ENCODE peak calls at places on chromosomes 13 and 19, in nine cellular contexts. One of them, this sample, is unnamed.

GRCh38 chr13:99256709-99257108 is 1.5 kb downstream of the GPR18 start:
- DNase-seq in K562: no peak
- DNase-seq in upper lobe of right lung: no peak
- DNase-seq in fibroblast of mammary gland: peak
- DNase-seq in HepG2: no peak
- DNase-seq in pancreas: no peak
- DNase-seq in brain microvascular endothelial cell: no peak
- DNase-seq in left ventricle myocardium inferior: no peak
- DNase-seq in uterus: no peak
- DNase-seq in this sample: no peak

GRCh38 chr19:35975608-35976214 is 19.3 kb upstream of the SDHAF1 start:
- DNase-seq in fibroblast of mammary gland: peak
- DNase-seq in left ventricle myocardium inferior: no peak
- DNase-seq in K562: peak
- DNase-seq in HepG2: no peak
- DNase-seq in pancreas: no peak
- DNase-seq in uterus: no peak
- DNase-seq in brain microvascular endothelial cell: no peak
- DNase-seq in upper lobe of right lung: no peak
- DNase-seq in this sample: peak

GRCh38 chr13:98813993-98814392 is 61.5 kb upstream of the SLC15A1 start:
- DNase-seq in upper lobe of right lung: no peak
- DNase-seq in pancreas: no peak
- DNase-seq in K562: no peak
- DNase-seq in brain microvascular endothelial cell: no peak
- DNase-seq in uterus: no peak
- DNase-seq in fibroblast of mammary gland: peak
- DNase-seq in HepG2: no peak
- DNase-seq in left ventricle myocardium inferior: no peak
- DNase-seq in this sample: no peak

GRCh38 chr13:24264976-24265375 is 44.4 kb upstream of the C1QTNF9 start:
- DNase-seq in HepG2: no peak
- DNase-seq in upper lobe of right lung: peak
- DNase-seq in pancreas: no peak
- DNase-seq in left ventricle myocardium inferior: no peak
- DNase-seq in uterus: no peak
- DNase-seq in brain microvascular endothelial cell: no peak
- DNase-seq in K562: no peak
- DNase-seq in fibroblast of mammary gland: no peak
- DNase-seq in this sample: no peak

GRCh38 chr13:32031025-32031814 is at the start of gene FRY:
- DNase-seq in fibroblast of mammary gland: peak
- DNase-seq in brain microvascular endothelial cell: peak
- DNase-seq in HepG2: peak
- DNase-seq in left ventricle myocardium inferior: peak
- DNase-seq in upper lobe of right lung: peak
- DNase-seq in K562: no peak
- DNase-seq in uterus: peak
- DNase-seq in pancreas: peak
- DNase-seq in this sample: peak

GRCh38 chr13:108961542-108962125 is 332.2 kb downstream of the MYO16 start:
- DNase-seq in K562: peak
- DNase-seq in left ventricle myocardium inferior: no peak
- DNase-seq in upper lobe of right lung: no peak
- DNase-seq in brain microvascular endothelial cell: no peak
- DNase-seq in pancreas: no peak
- DNase-seq in HepG2: peak
- DNase-seq in uterus: no peak
- DNase-seq in fibroblast of mammary gland: peak
- DNase-seq in this sample: peak

GRCh38 chr19:46926201-46927071 is 65.6 kb downstream of the ARHGAP35 start:
- DNase-seq in pancreas: no peak
- DNase-seq in K562: no peak
- DNase-seq in uterus: no peak
- DNase-seq in left ventricle myocardium inferior: no peak
- DNase-seq in fibroblast of mammary gland: no peak
- DNase-seq in brain microvascular endothelial cell: no peak
- DNase-seq in upper lobe of right lung: no peak
- DNase-seq in HepG2: no peak
- DNase-seq in this sample: no peak

GRCh38 chr19:3365447-3366103 is 808 bp upstream of the NFIC start:
- DNase-seq in pancreas: peak
- DNase-seq in fibroblast of mammary gland: peak
- DNase-seq in K562: no peak
- DNase-seq in left ventricle myocardium inferior: peak
- DNase-seq in uterus: peak
- DNase-seq in HepG2: no peak
- DNase-seq in upper lobe of right lung: peak
- DNase-seq in brain microvascular endothelial cell: no peak
- DNase-seq in this sample: no peak

GRCh38 chr13:20567881-20568528 is 1.0 kb downstream of the IFT88 start:
- DNase-seq in fibroblast of mammary gland: peak
- DNase-seq in uterus: no peak
- DNase-seq in brain microvascular endothelial cell: peak
- DNase-seq in upper lobe of right lung: no peak
- DNase-seq in left ventricle myocardium inferior: no peak
- DNase-seq in pancreas: no peak
- DNase-seq in HepG2: no peak
- DNase-seq in K562: no peak
- DNase-seq in this sample: no peak

DNA sequence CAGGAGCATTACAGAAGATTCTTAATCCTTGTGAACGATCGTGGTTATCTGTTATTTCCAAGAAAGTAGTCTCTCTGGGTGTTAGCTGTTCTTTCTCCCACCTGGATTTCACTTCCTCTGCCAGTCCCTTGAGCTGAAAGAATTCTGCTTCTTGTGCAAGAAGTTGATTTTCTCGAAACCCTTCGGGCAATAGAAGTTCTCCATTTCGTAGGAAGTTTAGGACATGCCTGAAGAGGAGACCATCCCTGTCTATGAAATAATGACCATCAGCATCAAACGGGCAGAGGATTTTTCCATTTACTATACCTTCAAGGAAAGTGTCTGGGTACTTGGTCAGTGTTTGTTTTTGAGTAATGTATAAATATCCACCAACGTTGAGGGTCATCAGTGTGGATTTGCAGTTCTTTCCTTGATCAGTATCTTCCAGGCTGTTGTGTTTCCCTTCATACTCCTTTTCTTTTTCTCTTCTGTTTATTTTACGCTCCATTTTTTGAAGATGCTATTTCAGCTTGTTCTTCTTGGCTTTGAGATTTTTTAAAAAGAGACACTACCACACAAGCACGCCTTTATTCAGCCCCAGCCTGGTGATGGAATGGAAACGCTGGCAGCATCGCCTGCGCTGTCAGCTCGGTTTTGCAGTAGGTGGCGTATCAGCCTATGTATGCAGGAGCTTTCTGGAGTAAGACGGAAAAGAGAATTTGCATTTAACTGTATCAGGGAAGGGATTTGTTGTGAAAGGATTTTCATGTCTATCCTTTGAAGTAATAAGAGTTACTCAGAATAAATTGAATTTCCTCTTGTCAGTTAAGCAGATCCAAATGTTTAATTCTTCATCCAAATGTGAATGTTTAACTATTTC is 6.5 kb downstream of the KCTD4 start:
- DNase-seq in pancreas: no peak
- DNase-seq in uterus: no peak
- DNase-seq in K562: no peak
- DNase-seq in upper lobe of right lung: no peak
- DNase-seq in brain microvascular endothelial cell: peak
- DNase-seq in HepG2: no peak
- DNase-seq in fibroblast of mammary gland: peak
- DNase-seq in left ventricle myocardium inferior: peak
- DNase-seq in this sample: no peak
- TF ChIP-seq CTCF in pancreas: no peak
- TF ChIP-seq CTCF in uterus: no peak
- TF ChIP-seq CTCF in K562: no peak
- TF ChIP-seq CTCF in upper lobe of right lung: peak
- TF ChIP-seq CTCF in brain microvascular endothelial cell: peak
- TF ChIP-seq CTCF in HepG2: peak
- TF ChIP-seq CTCF in fibroblast of mammary gland: peak
- TF ChIP-seq CTCF in left ventricle myocardium inferior: peak
- TF ChIP-seq CTCF in this sample: peak

DNA sequence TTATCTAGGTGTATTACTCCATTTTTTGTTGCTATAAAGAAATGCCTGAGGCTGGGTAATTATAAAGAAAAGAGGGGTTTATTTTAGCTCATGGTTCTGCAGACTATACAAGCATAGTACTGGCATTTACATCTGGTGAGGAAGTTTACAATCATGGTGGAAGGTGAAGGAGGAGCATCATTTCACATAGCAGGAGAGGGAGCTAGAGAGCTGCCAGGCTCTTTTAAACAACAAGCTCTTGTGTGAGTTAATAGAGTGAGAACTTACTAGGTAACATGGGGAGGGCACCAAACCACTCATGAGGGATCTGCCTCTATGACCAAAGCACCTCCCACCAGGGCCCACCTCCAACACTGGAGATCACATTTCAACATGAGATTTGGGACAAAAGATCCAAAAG is 221.7 kb upstream of the GPC6 start:
- DNase-seq in K562: no peak
- DNase-seq in HepG2: peak
- DNase-seq in left ventricle myocardium inferior: no peak
- DNase-seq in fibroblast of mammary gland: peak
- DNase-seq in upper lobe of right lung: no peak
- DNase-seq in brain microvascular endothelial cell: peak
- DNase-seq in uterus: no peak
- DNase-seq in pancreas: no peak
- DNase-seq in this sample: no peak
- TF ChIP-seq CTCF in K562: no peak
- TF ChIP-seq CTCF in HepG2: peak
- TF ChIP-seq CTCF in left ventricle myocardium inferior: no peak
- TF ChIP-seq CTCF in fibroblast of mammary gland: peak
- TF ChIP-seq CTCF in upper lobe of right lung: no peak
- TF ChIP-seq CTCF in brain microvascular endothelial cell: peak
- TF ChIP-seq CTCF in uterus: no peak
- TF ChIP-seq CTCF in pancreas: no peak
- TF ChIP-seq CTCF in this sample: no peak

GRCh38 chr19:9011875-9012274 is 1.7 kb upstream of the MUC16 start:
- DNase-seq in K562: no peak
- DNase-seq in HepG2: no peak
- DNase-seq in upper lobe of right lung: no peak
- DNase-seq in fibroblast of mammary gland: no peak
- DNase-seq in uterus: no peak
- DNase-seq in pancreas: no peak
- DNase-seq in left ventricle myocardium inferior: no peak
- DNase-seq in brain microvascular endothelial cell: no peak
- DNase-seq in this sample: no peak
- TF ChIP-seq CTCF in K562: no peak
- TF ChIP-seq CTCF in HepG2: no peak
- TF ChIP-seq CTCF in upper lobe of right lung: no peak
- TF ChIP-seq CTCF in fibroblast of mammary gland: no peak
- TF ChIP-seq CTCF in uterus: no peak
- TF ChIP-seq CTCF in pancreas: no peak
- TF ChIP-seq CTCF in left ventricle myocardium inferior: no peak
- TF ChIP-seq CTCF in brain microvascular endothelial cell: no peak
- TF ChIP-seq CTCF in this sample: no peak

DNA sequence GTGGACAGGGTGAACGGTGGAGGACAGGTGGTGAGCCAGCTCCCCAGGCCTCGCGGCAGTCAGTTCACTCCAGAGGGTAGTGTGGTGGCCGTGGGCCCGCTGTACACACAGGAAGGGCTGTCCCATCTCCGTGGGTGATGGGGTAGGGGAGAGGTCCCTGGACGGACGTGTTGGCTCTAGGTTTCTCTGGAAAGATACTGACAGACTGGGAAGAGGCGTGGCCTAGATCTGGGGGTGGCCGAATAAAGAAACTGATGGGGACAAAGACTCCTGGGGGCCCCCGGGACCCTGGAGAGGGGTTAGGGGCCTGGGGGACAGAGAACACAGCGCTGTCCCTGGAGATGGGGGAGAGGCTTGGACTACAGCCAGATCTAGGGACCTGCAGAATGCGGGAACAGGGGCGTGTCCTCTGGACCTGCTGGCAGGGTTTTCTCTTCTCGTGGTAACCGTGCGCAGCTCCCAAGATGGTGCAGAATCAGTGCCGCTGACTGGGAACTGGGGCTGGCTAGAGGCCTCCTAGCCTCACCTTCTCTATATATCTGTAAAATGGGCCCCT is 4.0 kb upstream of the PRAM1 start:
- DNase-seq in uterus: peak
- DNase-seq in HepG2: no peak
- DNase-seq in fibroblast of mammary gland: no peak
- DNase-seq in brain microvascular endothelial cell: no peak
- DNase-seq in pancreas: peak
- DNase-seq in K562: peak
- DNase-seq in left ventricle myocardium inferior: no peak
- DNase-seq in upper lobe of right lung: no peak
- DNase-seq in this sample: no peak
- TF ChIP-seq CTCF in uterus: no peak
- TF ChIP-seq CTCF in HepG2: no peak
- TF ChIP-seq CTCF in fibroblast of mammary gland: no peak
- TF ChIP-seq CTCF in brain microvascular endothelial cell: no peak
- TF ChIP-seq CTCF in pancreas: no peak
- TF ChIP-seq CTCF in K562: no peak
- TF ChIP-seq CTCF in left ventricle myocardium inferior: peak
- TF ChIP-seq CTCF in upper lobe of right lung: peak
- TF ChIP-seq CTCF in this sample: peak

GRCh38 chr13:30738946-30739528 is 3.7 kb downstream of the ALOX5AP start:
- DNase-seq in left ventricle myocardium inferior: no peak
- DNase-seq in brain microvascular endothelial cell: no peak
- DNase-seq in pancreas: no peak
- DNase-seq in uterus: no peak
- DNase-seq in fibroblast of mammary gland: no peak
- DNase-seq in upper lobe of right lung: no peak
- DNase-seq in HepG2: no peak
- DNase-seq in K562: no peak
- DNase-seq in this sample: no peak
- TF ChIP-seq CTCF in left ventricle myocardium inferior: no peak
- TF ChIP-seq CTCF in brain microvascular endothelial cell: no peak
- TF ChIP-seq CTCF in pancreas: no peak
- TF ChIP-seq CTCF in uterus: no peak
- TF ChIP-seq CTCF in fibroblast of mammary gland: no peak
- TF ChIP-seq CTCF in upper lobe of right lung: no peak
- TF ChIP-seq CTCF in HepG2: peak
- TF ChIP-seq CTCF in K562: no peak
- TF ChIP-seq CTCF in this sample: no peak

DNA sequence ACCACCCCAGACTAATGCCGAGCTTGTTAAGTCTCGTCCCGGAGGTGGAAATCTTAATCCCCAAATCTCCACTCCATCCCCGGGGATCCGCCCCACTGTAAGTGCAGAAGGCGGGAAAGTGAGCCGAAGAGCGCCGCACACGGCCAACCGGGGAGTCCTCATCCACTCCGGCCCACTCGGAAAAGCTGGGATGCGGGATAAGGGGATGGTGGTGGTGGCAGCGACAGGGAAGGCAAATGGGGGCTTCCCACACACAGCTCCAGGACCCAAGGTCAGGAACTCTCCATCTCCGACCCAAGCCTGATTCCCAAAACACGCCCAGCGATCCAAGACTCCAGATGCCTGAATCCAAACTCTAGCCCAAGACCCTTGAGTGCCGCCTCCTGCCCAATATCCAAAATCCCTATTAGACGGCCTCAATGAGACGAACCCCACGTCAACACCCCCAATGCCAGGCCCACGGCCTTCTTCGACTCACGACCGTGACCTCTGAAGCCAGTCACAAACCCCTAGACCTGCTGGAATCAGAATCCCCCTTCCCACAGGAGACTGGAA is 481 bp downstream of the FBL start:
- DNase-seq in brain microvascular endothelial cell: no peak
- DNase-seq in K562: peak
- DNase-seq in uterus: no peak
- DNase-seq in fibroblast of mammary gland: no peak
- DNase-seq in upper lobe of right lung: peak
- DNase-seq in left ventricle myocardium inferior: no peak
- DNase-seq in pancreas: no peak
- DNase-seq in HepG2: no peak
- DNase-seq in this sample: peak
- TF ChIP-seq CTCF in brain microvascular endothelial cell: peak
- TF ChIP-seq CTCF in K562: peak
- TF ChIP-seq CTCF in uterus: no peak
- TF ChIP-seq CTCF in fibroblast of mammary gland: no peak
- TF ChIP-seq CTCF in upper lobe of right lung: no peak
- TF ChIP-seq CTCF in left ventricle myocardium inferior: no peak
- TF ChIP-seq CTCF in pancreas: no peak
- TF ChIP-seq CTCF in HepG2: peak
- TF ChIP-seq CTCF in this sample: no peak